ENCODE peak calls at places on chromosomes 13 and 19, in ten cellular contexts. Z is NT2/D1, O is neural progenitor cell, T is IMR-90, G is kidney, F is MM.1S, Q is K562, E is fibroblast of lung, M is neuronal stem cell, R is mesendoderm. L is an unnamed sample.

GRCh38 chr13:100443998-100444328 is 144.6 kb downstream of the GGACT start:
- DNase-seq in Z (no peak), O (no peak), T (no peak), G (no peak), F (no peak), Q (no peak), E (peak), M (no peak), R (no peak), L (no peak)

GRCh38 chr13:28494861-28495585 is at the start of gene FLT1:
- DNase-seq in Z (peak), O (peak), T (peak), G (peak), F (no peak), Q (no peak), E (peak), M (peak), R (peak), L (peak)

GRCh38 chr13:44385847-44386246 is 12.2 kb downstream of the SERP2 start:
- DNase-seq in Z (no peak), O (no peak), T (no peak), G (no peak), F (no peak), Q (no peak), E (no peak), M (no peak), R (no peak), L (no peak)

GRCh38 chr19:38183227-38183914 is 40.7 kb downstream of the DPF1 start:
- DNase-seq in Z (peak), O (peak), T (no peak), G (no peak), F (no peak), Q (peak), E (no peak), M (peak), R (peak), L (no peak)

GRCh38 chr13:34250151-34250550 is 432.2 kb downstream of the RFC3 start:
- DNase-seq in Z (no peak), O (no peak), T (no peak), G (no peak), F (no peak), Q (no peak), E (peak), M (no peak), R (no peak), L (no peak)

GRCh38 chr13:100984349-100984748 is 309.8 kb upstream of the TMTC4 start:
- DNase-seq in Z (no peak), O (no peak), T (no peak), G (no peak), F (no peak), Q (no peak), E (no peak), M (no peak), R (no peak), L (no peak)

GRCh38 chr13:95251641-95252040 is 49.6 kb downstream of the ABCC4 start:
- DNase-seq in Z (no peak), O (no peak), T (no peak), G (no peak), F (no peak), Q (no peak), E (peak), M (no peak), R (no peak), L (no peak)

GRCh38 chr13:109345433-109345941 is 440.9 kb downstream of the IRS2 start:
- DNase-seq in Z (no peak), O (no peak), T (peak), G (no peak), F (no peak), Q (no peak), E (peak), M (no peak), R (no peak), L (peak)

GRCh38 chr19:46069841-46070341 is 29.1 kb upstream of the IGFL4 start:
- DNase-seq in Z (no peak), O (no peak), T (peak), G (no peak), F (no peak), Q (no peak), E (peak), M (no peak), R (no peak), L (peak)

GRCh38 chr13:27659466-27659865 is 37.8 kb downstream of the POLR1D start:
- DNase-seq in Z (no peak), O (no peak), T (no peak), G (no peak), F (no peak), Q (no peak), E (no peak), M (no peak), R (no peak), L (no peak)

GRCh38 chr13:70568571-70568970 is 460.3 kb upstream of the KLHL1 start:
- DNase-seq in Z (peak), O (peak), T (peak), G (no peak), F (peak), Q (peak), E (peak), M (peak), R (peak), L (peak)

GRCh38 chr19:3125900-3126524 is 9.8 kb upstream of the GNA15 start:
- DNase-seq in Z (no peak), O (peak), T (no peak), G (no peak), F (peak), Q (peak), E (peak), M (no peak), R (peak), L (peak)

DNA sequence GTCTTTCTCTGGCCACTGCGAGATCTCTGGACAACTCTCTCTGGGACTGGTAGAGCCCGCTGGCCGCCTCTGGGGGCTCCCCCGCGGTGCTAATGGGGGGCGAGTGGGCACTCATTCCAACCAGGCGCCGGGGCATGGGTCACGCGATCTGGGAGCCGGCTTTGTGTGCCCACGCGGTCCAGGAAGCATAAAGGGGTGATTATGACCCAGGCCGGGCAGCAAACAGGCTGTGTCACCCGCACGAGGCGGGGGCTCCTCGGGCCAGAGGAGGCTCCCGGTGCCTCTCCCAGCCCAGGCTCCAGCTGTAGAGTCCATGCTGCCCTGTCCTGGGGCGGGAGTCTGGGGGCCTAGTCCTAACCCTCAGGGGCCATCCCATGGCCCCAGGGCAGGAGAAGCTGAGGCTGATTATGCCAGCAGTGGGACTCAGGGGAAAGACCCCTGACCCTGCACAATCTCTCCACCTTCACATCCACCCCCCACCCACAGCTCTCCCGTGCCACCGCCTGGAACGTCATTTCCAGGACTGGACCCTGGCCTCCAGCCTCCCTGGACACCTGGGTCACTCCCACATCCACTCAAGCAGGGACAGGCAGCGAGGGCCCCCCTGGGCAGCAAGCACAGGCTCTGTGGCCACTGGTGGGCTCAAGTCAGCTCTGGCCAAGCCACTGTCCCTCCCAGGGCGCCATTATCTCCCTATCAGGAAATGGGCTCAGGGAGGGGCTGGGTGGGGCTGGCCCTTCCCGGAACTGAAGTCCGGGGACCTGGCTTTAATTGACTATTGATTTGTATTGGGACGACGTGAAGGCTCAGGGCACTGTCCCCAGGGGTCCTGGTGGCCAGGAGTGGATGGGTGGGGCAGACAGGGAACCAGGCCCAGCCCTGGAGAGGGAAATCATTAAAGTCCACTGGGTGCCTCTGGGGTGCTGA is 50.0 kb downstream of the PTPRS start:
- DNase-seq in Z (no peak), O (no peak), T (no peak), G (no peak), F (no peak), Q (peak), E (no peak), M (no peak), R (no peak), L (no peak)
- H3K4me3 ChIP-seq in Z (no peak), O (no peak), T (no peak), G (no peak), F (no peak), Q (no peak), E (no peak), M (no peak), R (no peak), L (no peak)

DNA sequence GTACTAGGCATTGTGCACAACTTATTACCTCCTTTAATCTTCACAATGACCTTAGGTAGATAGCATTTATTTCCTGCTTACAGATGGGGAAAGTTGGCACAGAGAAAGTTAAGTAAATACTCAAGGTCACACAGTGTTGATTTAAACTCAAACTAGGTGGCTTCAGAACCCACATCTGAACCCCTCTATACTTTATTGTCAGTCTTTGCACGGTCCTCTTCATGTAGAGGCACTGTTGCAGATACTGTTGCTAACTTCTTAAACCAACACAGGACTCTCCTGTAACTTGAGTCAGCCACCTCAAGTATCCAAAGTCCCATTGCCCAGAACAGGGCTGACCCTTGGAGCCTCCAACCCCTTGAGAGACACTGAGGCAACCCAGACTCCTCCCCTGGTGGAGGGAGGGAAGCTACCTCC is 48.8 kb downstream of the FRY start:
- DNase-seq in Z (no peak), O (no peak), T (no peak), G (no peak), F (no peak), Q (no peak), E (no peak), M (no peak), R (no peak), L (no peak)
- H3K9ac ChIP-seq in Z (no peak), O (no peak), T (no peak), G (no peak), F (no peak), Q (no peak), E (no peak), M (no peak), R (no peak), L (no peak)

GRCh38 chr19:32676895-32677359 is 1.3 kb downstream of the RGS9BP start:
- DNase-seq in Z (no peak), O (peak), T (no peak), G (peak), F (no peak), Q (no peak), E (no peak), M (peak), R (no peak), L (no peak)
- H3K4me3 ChIP-seq in Z (peak), O (peak), T (no peak), G (peak), F (no peak), Q (no peak), E (no peak), M (no peak), R (no peak), L (no peak)

DNA sequence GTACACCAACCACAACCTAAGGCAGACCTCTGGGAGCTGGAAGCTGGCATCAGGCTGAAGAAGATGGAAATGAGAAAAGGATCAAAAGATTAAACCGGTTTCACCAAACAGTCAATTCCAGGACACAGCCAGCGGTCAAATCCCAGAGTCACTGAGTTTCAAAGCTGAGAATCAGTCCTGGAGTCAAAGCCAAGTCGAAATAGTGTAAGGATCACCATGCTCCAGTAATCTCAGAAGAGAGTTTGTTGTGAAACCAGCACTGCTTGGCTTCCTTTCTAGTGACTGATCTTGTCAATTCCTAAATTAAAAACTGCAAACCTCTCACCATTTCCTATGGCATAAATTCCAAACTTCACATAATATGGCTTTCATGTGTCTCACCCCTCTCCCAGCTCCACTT is 198.8 kb downstream of the GPC6 start:
- DNase-seq in Z (no peak), O (no peak), T (no peak), G (no peak), F (no peak), Q (no peak), E (no peak), M (no peak), R (no peak), L (no peak)
- H3K9ac ChIP-seq in Z (no peak), O (no peak), T (no peak), G (no peak), F (no peak), Q (no peak), E (no peak), M (no peak), R (no peak), L (no peak)

DNA sequence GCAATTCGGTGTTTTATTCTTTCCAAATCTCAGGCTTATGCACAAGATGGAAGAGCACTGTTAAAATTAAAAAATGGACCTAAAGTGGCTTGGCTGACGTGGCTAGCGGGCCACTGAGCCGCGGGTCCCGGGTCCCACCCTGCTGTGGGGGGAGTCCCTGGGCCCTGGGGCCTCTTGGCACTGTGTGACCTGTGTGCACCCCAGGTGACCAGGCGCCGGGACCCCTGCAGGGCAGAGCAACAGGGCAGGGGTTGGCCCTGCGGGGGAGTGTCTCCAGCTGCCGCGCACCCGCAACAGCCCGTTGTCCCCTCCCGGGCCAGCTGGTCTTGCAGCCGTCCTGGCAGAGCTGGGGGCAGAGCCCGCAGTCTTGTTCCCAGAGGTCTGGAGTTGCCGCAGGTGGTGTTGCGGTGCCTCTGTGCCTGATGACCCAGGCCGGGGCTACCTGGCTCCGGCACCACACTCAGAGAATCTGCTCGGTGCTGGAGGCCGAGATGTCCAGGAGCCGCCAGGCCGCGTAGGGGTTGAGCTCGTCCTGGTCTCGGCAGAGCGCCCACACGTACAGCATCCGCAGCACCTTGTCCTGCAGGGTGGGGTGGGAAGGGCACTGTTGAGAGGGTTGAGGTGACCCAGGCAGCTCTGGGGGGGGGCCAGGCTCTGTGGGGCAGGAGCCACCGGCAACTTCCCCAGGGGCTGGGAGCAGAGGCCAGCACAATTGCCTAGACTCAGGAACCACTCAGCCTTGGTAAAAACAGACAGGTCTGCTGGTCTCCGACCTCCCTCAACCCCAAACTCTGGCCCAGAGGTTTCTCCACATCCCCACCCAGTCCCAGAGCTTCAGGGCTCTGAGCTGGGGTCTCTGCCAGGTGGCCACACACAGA is 1.0 kb upstream of the CTXN1 start:
- DNase-seq in Z (no peak), O (no peak), T (no peak), G (peak), F (no peak), Q (no peak), E (no peak), M (no peak), R (no peak), L (no peak)
- H3K4me3 ChIP-seq in Z (no peak), O (peak), T (no peak), G (no peak), F (no peak), Q (no peak), E (no peak), M (no peak), R (no peak), L (no peak)

DNA sequence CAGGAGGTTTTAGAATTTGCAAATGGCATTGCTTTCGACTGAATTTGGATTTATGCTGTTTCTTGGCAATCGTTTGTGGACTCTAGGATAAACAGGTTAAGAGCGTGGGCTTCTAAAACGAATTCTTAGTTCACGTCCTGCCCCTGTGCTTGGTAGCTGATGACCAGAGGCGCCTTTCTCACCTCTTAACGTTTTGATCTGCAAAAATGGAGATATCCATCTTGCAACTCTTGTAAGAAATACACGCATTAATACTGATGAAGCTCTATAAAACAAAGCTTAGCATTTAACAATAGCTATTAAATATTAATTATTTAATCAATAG is 577 bp upstream of the KATNAL1 start:
- DNase-seq in Z (no peak), O (no peak), T (no peak), G (no peak), F (no peak), Q (no peak), E (no peak), M (no peak), R (no peak), L (no peak)
- H3K9ac ChIP-seq in Z (peak), O (no peak), T (peak), G (no peak), F (peak), Q (peak), E (peak), M (no peak), R (peak), L (peak)

DNA sequence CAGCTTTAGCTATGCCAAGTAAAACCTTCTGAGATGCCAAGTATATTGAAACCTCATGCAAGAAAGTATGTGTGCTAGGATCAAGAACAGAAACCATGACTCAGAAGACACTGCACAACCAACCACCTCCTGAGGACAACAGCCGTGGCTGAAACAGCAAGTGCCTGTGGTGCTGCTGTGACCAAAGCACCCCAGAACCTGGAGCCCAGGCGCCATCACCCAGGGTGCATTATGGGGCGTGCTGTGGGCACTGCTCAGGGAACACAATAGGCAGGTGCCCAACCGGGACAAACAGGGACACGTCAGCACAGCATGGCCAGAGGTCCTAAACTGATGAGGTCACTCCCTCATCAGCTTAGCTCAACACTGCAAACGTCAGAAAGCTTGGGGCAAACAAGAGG is 101.3 kb upstream of the SLC15A1 start:
- DNase-seq in Z (no peak), O (no peak), T (peak), G (no peak), F (peak), Q (no peak), E (peak), M (no peak), R (no peak), L (no peak)
- H3K4me3 ChIP-seq in Z (no peak), O (no peak), T (no peak), G (no peak), F (peak), Q (no peak), E (no peak), M (no peak), R (no peak), L (no peak)

GRCh38 chr13:46211521-46212351 is at the start of gene LRRC63:
- DNase-seq in Z (peak), O (peak), T (no peak), G (peak), F (peak), Q (peak), E (peak), M (peak), R (peak), L (peak)

GRCh38 chr13:46211116-46211515 is 612 bp upstream of the LRRC63 start:
- DNase-seq in Z (no peak), O (no peak), T (no peak), G (no peak), F (peak), Q (peak), E (peak), M (no peak), R (peak), L (peak)

GRCh38 chr13:46206138-46206537 is 5.6 kb upstream of the LRRC63 start:
- DNase-seq in Z (no peak), O (no peak), T (no peak), G (no peak), F (no peak), Q (no peak), E (no peak), M (no peak), R (no peak), L (no peak)

GRCh38 chr13:46210362-46211083 is 1.2 kb upstream of the LRRC63 start:
- DNase-seq in Z (no peak), O (no peak), T (no peak), G (no peak), F (no peak), Q (no peak), E (no peak), M (no peak), R (no peak), L (no peak)

DNA sequence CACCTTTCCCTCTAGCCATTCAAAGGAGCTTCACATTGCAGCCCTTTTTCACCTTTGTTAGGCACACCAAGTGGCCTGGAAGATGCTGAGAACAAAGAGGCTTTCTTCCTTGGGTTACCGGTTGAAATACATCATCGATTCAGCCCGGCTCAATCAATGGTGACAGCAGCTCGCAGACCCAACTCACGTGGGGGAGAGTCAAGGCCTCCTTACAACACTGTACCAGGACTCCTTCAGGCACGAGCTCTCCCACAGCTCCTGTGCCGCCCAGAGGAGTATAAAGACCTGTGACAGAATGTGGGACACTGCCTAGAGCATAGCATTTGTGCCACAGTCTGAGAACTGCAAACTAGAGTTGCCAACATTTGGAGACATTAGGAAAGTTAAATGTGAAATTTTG is 3.9 kb upstream of the LRRC63 start:
- DNase-seq in Z (no peak), O (peak), T (no peak), G (no peak), F (no peak), Q (no peak), E (no peak), M (no peak), R (no peak), L (no peak)
- H3K9ac ChIP-seq in Z (no peak), O (no peak), T (no peak), G (no peak), F (no peak), Q (no peak), E (no peak), M (no peak), R (no peak), L (no peak)